ENCODE peak calls at places on chromosomes 5 and 9, in seven cellular contexts. W is endothelial cell, V is epithelial cell of proximal tubule, R is colonic mucosa, N is AG04449, F is psoas muscle, K is Calu3. Q is an unnamed sample.

GRCh38 chr9:130936285-130937117 is 2.5 kb downstream of the FIBCD1 start:
- DNase-seq in R (peak), W (no peak), V (no peak), K (peak), N (peak), F (no peak), Q (no peak)

GRCh38 chr5:73816656-73817420 is 190.8 kb downstream of the ARHGEF28 start:
- DNase-seq in K (no peak), V (no peak), F (no peak), N (peak), W (no peak), R (no peak), Q (no peak)

GRCh38 chr9:127218818-127219217 is 45.8 kb upstream of the GARNL3 start:
- DNase-seq in W (no peak), V (no peak), N (no peak), F (no peak), R (no peak), K (no peak), Q (no peak)

GRCh38 chr9:113996531-113997001 is 81.5 kb downstream of the AMBP start:
- DNase-seq in W (no peak), K (no peak), V (no peak), N (no peak), F (no peak), R (no peak), Q (no peak)

GRCh38 chr9:121685146-121685794 is 33.8 kb downstream of the DAB2IP start:
- DNase-seq in R (no peak), V (no peak), N (no peak), F (peak), K (no peak), W (no peak), Q (no peak)

GRCh38 chr5:76367623-76368366 is 35.3 kb upstream of the IQGAP2 start:
- DNase-seq in K (no peak), W (no peak), N (no peak), F (no peak), V (peak), R (no peak), Q (peak)

GRCh38 chr5:96012399-96012798 is 50.7 kb upstream of the ELL2 start:
- DNase-seq in V (no peak), F (no peak), W (no peak), K (no peak), R (no peak), N (no peak), Q (no peak)

GRCh38 chr9:14096182-14096922 is 217.6 kb downstream of the NFIB start:
- DNase-seq in W (peak), K (peak), V (peak), N (no peak), R (no peak), F (no peak), Q (no peak)

GRCh38 chr9:71796368-71796767 is 28.1 kb upstream of the CEMIP2 start:
- DNase-seq in R (no peak), N (no peak), W (no peak), V (peak), F (no peak), K (no peak), Q (peak)

GRCh38 chr5:126961128-126961527 is 69.2 kb downstream of the MARCHF3 start:
- DNase-seq in V (no peak), N (no peak), K (no peak), F (no peak), R (no peak), W (no peak), Q (no peak)

GRCh38 chr5:150782850-150783249 is 4.3 kb downstream of the SMIM3 start:
- DNase-seq in N (no peak), W (no peak), F (no peak), R (no peak), K (no peak), V (no peak), Q (no peak)

GRCh38 chr5:68367717-68368116 is 152.2 kb downstream of the PIK3R1 start:
- DNase-seq in V (no peak), N (no peak), W (no peak), R (no peak), K (no peak), F (no peak), Q (no peak)

GRCh38 chr9:135802876-135803419 is 101.0 kb downstream of the KCNT1 start:
- DNase-seq in F (peak), K (no peak), R (no peak), W (no peak), V (no peak), N (no peak), Q (no peak)

GRCh38 chr9:101455656-101456235 is 20.2 kb upstream of the ALDOB start:
- DNase-seq in N (no peak), V (no peak), R (no peak), K (no peak), W (no peak), F (no peak), Q (no peak)

GRCh38 chr5:75463726-75464125 is 47.7 kb downstream of the CERT1 start:
- DNase-seq in W (no peak), V (peak), F (no peak), N (no peak), R (no peak), K (peak), Q (no peak)

GRCh38 chr5:132257131-132258101 is at the start of gene PDLIM4:
- DNase-seq in R (peak), N (no peak), V (no peak), K (peak), W (peak), F (peak), Q (no peak)

GRCh38 chr5:157918811-157919742 is 60.1 kb upstream of the CLINT1 start:
- DNase-seq in W (no peak), F (no peak), R (peak), V (no peak), N (no peak), K (peak), Q (peak)

GRCh38 chr5:157920828-157921170 is 61.9 kb upstream of the CLINT1 start:
- DNase-seq in K (no peak), R (peak), W (no peak), N (no peak), V (no peak), F (no peak), Q (no peak)

GRCh38 chr5:157915638-157916037 is 56.7 kb upstream of the CLINT1 start:
- DNase-seq in F (peak), R (peak), V (no peak), N (no peak), W (no peak), K (peak), Q (no peak)

GRCh38 chr5:157914389-157914788 is 55.4 kb upstream of the CLINT1 start:
- DNase-seq in K (no peak), V (no peak), N (no peak), R (no peak), W (no peak), F (no peak), Q (no peak)

DNA sequence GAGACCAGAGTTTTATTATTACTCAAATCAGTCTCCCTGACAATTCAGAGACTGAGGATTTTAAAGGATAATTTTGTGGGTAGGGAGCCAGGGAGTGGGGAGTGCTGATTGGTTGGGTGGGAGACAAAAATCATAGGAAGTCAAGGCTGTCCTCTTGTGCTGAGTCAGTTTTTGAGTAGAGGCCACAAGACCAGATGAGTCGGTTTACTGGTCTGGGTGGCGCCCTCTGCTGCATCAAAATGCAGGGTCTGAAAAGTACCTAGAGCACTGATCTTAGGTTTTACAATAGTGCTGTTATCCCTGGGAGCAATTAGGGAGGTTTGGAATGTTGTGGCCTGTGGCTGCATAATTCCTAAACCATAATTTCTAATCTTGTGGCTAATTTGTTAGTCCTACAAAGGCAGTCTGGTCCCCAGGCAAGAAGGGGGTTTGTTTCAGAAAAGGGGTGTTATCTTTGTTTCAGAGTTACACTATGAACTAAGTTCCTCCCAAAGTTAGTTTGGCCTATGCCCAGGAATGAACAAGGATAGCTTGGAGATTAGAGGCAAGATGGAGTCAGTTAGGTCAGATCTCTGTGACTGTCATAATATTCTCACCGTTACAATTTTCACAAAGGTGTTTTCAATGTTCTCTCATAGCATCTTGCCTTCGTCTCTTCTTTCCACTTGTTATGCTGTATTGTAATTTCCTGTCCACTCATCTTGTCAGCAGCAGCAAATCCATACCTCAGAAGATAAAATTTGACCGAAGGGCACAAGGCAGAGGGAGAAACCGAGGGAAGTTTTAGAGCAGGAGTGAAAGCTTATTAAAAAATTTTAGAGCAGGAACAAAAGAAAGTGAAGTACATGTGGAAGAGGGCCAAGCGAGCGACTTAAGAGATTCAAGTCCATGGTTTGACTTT is 59.2 kb upstream of the CLINT1 start:
- DNase-seq in W (peak), V (peak), N (peak), K (peak), R (peak), F (peak), Q (peak)
- TF ChIP-seq CTCF in W (peak), V (peak), N (peak), K (peak), R (peak), F (peak), Q (peak)

DNA sequence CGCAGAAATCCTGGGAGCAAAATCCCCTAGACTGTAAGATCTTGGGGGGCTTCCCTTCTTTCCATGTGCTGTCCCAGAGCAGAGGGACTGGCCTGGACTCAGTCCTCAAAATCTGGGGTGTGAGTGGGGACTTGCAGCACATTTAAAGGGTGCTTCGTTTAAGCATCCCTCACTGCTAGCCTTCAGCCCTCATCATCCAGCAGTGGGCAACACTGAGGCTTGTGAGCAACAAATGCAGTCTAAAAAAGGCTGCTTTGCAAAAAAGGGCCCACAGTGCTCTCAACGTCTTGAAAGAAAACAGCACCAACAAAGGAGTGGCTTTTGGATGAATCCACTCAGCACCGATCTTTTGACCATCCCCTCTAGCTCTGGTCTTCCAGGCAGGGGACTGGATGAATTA is 128.3 kb upstream of the TBC1D2 start:
- DNase-seq in R (no peak), V (no peak), W (no peak), F (no peak), N (no peak), K (no peak), Q (no peak)
- TF ChIP-seq CTCF in R (no peak), V (peak), W (no peak), F (no peak), N (peak), K (no peak), Q (no peak)

GRCh38 chr9:134364391-134365114 is 38.3 kb downstream of the RXRA start:
- DNase-seq in W (no peak), K (no peak), N (no peak), R (no peak), V (no peak), F (no peak), Q (peak)
- TF ChIP-seq CTCF in W (no peak), K (no peak), N (no peak), R (no peak), V (peak), F (peak), Q (peak)

GRCh38 chr5:31909073-31909472 is 265.0 kb downstream of the GOLPH3 start:
- DNase-seq in R (no peak), F (no peak), V (no peak), W (no peak), K (no peak), N (no peak), Q (no peak)

GRCh38 chr5:31913796-31914188 is 260.3 kb downstream of the GOLPH3 start:
- DNase-seq in N (no peak), V (peak), W (no peak), R (no peak), F (no peak), K (no peak), Q (no peak)

GRCh38 chr5:31908396-31908795 is 265.7 kb downstream of the GOLPH3 start:
- DNase-seq in F (no peak), K (no peak), V (no peak), N (no peak), R (no peak), W (no peak), Q (no peak)

GRCh38 chr5:31916327-31916726 is 257.8 kb downstream of the GOLPH3 start:
- DNase-seq in R (no peak), K (no peak), W (no peak), N (no peak), V (no peak), F (no peak), Q (no peak)

GRCh38 chr5:31911291-31912265 is 262.5 kb downstream of the GOLPH3 start:
- DNase-seq in W (no peak), N (no peak), K (no peak), V (no peak), R (no peak), F (no peak), Q (no peak)
- TF ChIP-seq CTCF in W (no peak), N (no peak), K (no peak), V (no peak), R (no peak), F (no peak), Q (no peak)

GRCh38 chr9:10957878-10958277 is 345.1 kb upstream of the PTPRD start:
- DNase-seq in K (no peak), F (no peak), N (no peak), W (no peak), V (no peak), R (no peak), Q (no peak)

GRCh38 chr9:10961883-10962282 is 349.1 kb upstream of the PTPRD start:
- DNase-seq in N (no peak), F (no peak), W (no peak), K (no peak), R (no peak), V (no peak), Q (no peak)
- TF ChIP-seq CTCF in N (no peak), F (no peak), W (no peak), K (no peak), R (no peak), V (no peak), Q (no peak)

GRCh38 chr5:112703866-112704820 is 33.5 kb upstream of the APC start:
- DNase-seq in K (no peak), V (no peak), N (no peak), F (no peak), R (no peak), W (no peak), Q (no peak)

GRCh38 chr5:112706446-112707016 is 31.2 kb upstream of the APC start:
- DNase-seq in N (no peak), W (no peak), R (no peak), V (no peak), F (no peak), K (no peak), Q (no peak)

GRCh38 chr5:112710896-112711295 is 26.8 kb upstream of the APC start:
- DNase-seq in R (no peak), W (no peak), N (no peak), K (no peak), F (no peak), V (no peak), Q (no peak)

GRCh38 chr5:112709416-112709815 is 28.3 kb upstream of the APC start:
- DNase-seq in R (no peak), F (no peak), V (no peak), W (no peak), N (no peak), K (no peak), Q (no peak)

GRCh38 chr5:112707187-112708179 is 30.2 kb upstream of the APC start:
- DNase-seq in K (peak), W (peak), R (peak), N (peak), F (peak), V (peak), Q (peak)
- TF ChIP-seq CTCF in K (no peak), W (no peak), R (no peak), N (no peak), F (peak), V (no peak), Q (no peak)

GRCh38 chr5:124289641-124290201 is 456.7 kb downstream of the ZNF608 start:
- DNase-seq in W (no peak), F (no peak), N (no peak), R (peak), K (no peak), V (no peak), Q (no peak)
- TF ChIP-seq CTCF in W (peak), F (no peak), N (no peak), R (no peak), K (no peak), V (peak), Q (no peak)